ENCODE peak calls at places on chromosomes 6 and 20, in ten cellular contexts. One of them, this sample, is unnamed.

GRCh38 chr20:49883246-49883802 is 32.0 kb downstream of the SPATA2 start:
- DNase-seq in stimulated activated CD4-positive, alpha-beta T cell treated with anti-CD3 and anti-CD28 coated beads, Interleukin-4, amount 100 ng/mL, for 48 hours: no peak
- DNase-seq in anterior cingulate cortex: no peak
- DNase-seq in GM04503: no peak
- DNase-seq in astrocyte of the spinal cord: no peak
- DNase-seq in neural crest cell: no peak
- DNase-seq in activated T-helper 2 cell treated with anti-CD3 and anti-CD28 coated beads, Interferon-gamma antibody, Interleukin-2, Interleukin-4, amounts not matched to agents 10 μg/mL and 5 μg/mL and 100 μg/mL, durations not matched to agents 14 hours and 24 hours and 36 hours: no peak
- DNase-seq in GM12865: no peak
- DNase-seq in effector CD4-positive, alpha-beta T cell: no peak
- DNase-seq in NCI-H1105 treated with DMSO at 0.1 percent for 48 hours: no peak
- DNase-seq in this sample: no peak

GRCh38 chr6:35804996-35805736 is at the start of gene LHFPL5:
- DNase-seq in effector CD4-positive, alpha-beta T cell: peak; percentile 8
- DNase-seq in astrocyte of the spinal cord: peak; percentile 23
- DNase-seq in stimulated activated CD4-positive, alpha-beta T cell treated with anti-CD3 and anti-CD28 coated beads, Interleukin-4, amount 100 ng/mL, for 48 hours: peak; percentile 35
- DNase-seq in GM12865: peak; percentile 30
- DNase-seq in GM04503: no peak
- DNase-seq in NCI-H1105 treated with DMSO at 0.1 percent for 48 hours: peak; percentile 77
- DNase-seq in activated T-helper 2 cell treated with anti-CD3 and anti-CD28 coated beads, Interferon-gamma antibody, Interleukin-2, Interleukin-4, amounts not matched to agents 10 μg/mL and 5 μg/mL and 100 μg/mL, durations not matched to agents 14 hours and 24 hours and 36 hours: peak; percentile 59
- DNase-seq in anterior cingulate cortex: no peak
- DNase-seq in neural crest cell: peak; percentile 72
- DNase-seq in this sample: no peak

GRCh38 chr6:12973302-12973865 is 256.8 kb downstream of the PHACTR1 start:
- DNase-seq in GM12865: no peak
- DNase-seq in neural crest cell: no peak
- DNase-seq in anterior cingulate cortex: no peak
- DNase-seq in effector CD4-positive, alpha-beta T cell: no peak
- DNase-seq in stimulated activated CD4-positive, alpha-beta T cell treated with anti-CD3 and anti-CD28 coated beads, Interleukin-4, amount 100 ng/mL, for 48 hours: no peak
- DNase-seq in NCI-H1105 treated with DMSO at 0.1 percent for 48 hours: no peak
- DNase-seq in GM04503: no peak
- DNase-seq in activated T-helper 2 cell treated with anti-CD3 and anti-CD28 coated beads, Interferon-gamma antibody, Interleukin-2, Interleukin-4, amounts not matched to agents 10 μg/mL and 5 μg/mL and 100 μg/mL, durations not matched to agents 14 hours and 24 hours and 36 hours: no peak
- DNase-seq in astrocyte of the spinal cord: no peak
- DNase-seq in this sample: peak; percentile 6

GRCh38 chr6:167779993-167780655 is 46.6 kb upstream of the AFDN start:
- DNase-seq in GM12865: no peak
- DNase-seq in neural crest cell: no peak
- DNase-seq in astrocyte of the spinal cord: no peak
- DNase-seq in effector CD4-positive, alpha-beta T cell: no peak
- DNase-seq in NCI-H1105 treated with DMSO at 0.1 percent for 48 hours: no peak
- DNase-seq in activated T-helper 2 cell treated with anti-CD3 and anti-CD28 coated beads, Interferon-gamma antibody, Interleukin-2, Interleukin-4, amounts not matched to agents 10 μg/mL and 5 μg/mL and 100 μg/mL, durations not matched to agents 14 hours and 24 hours and 36 hours: no peak
- DNase-seq in anterior cingulate cortex: no peak
- DNase-seq in stimulated activated CD4-positive, alpha-beta T cell treated with anti-CD3 and anti-CD28 coated beads, Interleukin-4, amount 100 ng/mL, for 48 hours: no peak
- DNase-seq in GM04503: no peak
- DNase-seq in this sample: no peak

GRCh38 chr6:88910922-88911778 is 52.3 kb downstream of the RNGTT start:
- DNase-seq in anterior cingulate cortex: no peak
- DNase-seq in GM12865: no peak
- DNase-seq in activated T-helper 2 cell treated with anti-CD3 and anti-CD28 coated beads, Interferon-gamma antibody, Interleukin-2, Interleukin-4, amounts not matched to agents 10 μg/mL and 5 μg/mL and 100 μg/mL, durations not matched to agents 14 hours and 24 hours and 36 hours: no peak
- DNase-seq in NCI-H1105 treated with DMSO at 0.1 percent for 48 hours: no peak
- DNase-seq in effector CD4-positive, alpha-beta T cell: no peak
- DNase-seq in neural crest cell: no peak
- DNase-seq in astrocyte of the spinal cord: peak; percentile 49
- DNase-seq in GM04503: no peak
- DNase-seq in stimulated activated CD4-positive, alpha-beta T cell treated with anti-CD3 and anti-CD28 coated beads, Interleukin-4, amount 100 ng/mL, for 48 hours: no peak
- DNase-seq in this sample: no peak

GRCh38 chr6:127058027-127058426 is 60.4 kb upstream of the RSPO3 start:
- DNase-seq in NCI-H1105 treated with DMSO at 0.1 percent for 48 hours: no peak
- DNase-seq in GM04503: no peak
- DNase-seq in activated T-helper 2 cell treated with anti-CD3 and anti-CD28 coated beads, Interferon-gamma antibody, Interleukin-2, Interleukin-4, amounts not matched to agents 10 μg/mL and 5 μg/mL and 100 μg/mL, durations not matched to agents 14 hours and 24 hours and 36 hours: no peak
- DNase-seq in effector CD4-positive, alpha-beta T cell: no peak
- DNase-seq in anterior cingulate cortex: no peak
- DNase-seq in stimulated activated CD4-positive, alpha-beta T cell treated with anti-CD3 and anti-CD28 coated beads, Interleukin-4, amount 100 ng/mL, for 48 hours: no peak
- DNase-seq in neural crest cell: no peak
- DNase-seq in GM12865: no peak
- DNase-seq in astrocyte of the spinal cord: peak; percentile 56
- DNase-seq in this sample: peak; percentile 65

GRCh38 chr6:44855562-44856494 is 468.3 kb downstream of the CDC5L start:
- DNase-seq in neural crest cell: no peak
- DNase-seq in GM12865: no peak
- DNase-seq in activated T-helper 2 cell treated with anti-CD3 and anti-CD28 coated beads, Interferon-gamma antibody, Interleukin-2, Interleukin-4, amounts not matched to agents 10 μg/mL and 5 μg/mL and 100 μg/mL, durations not matched to agents 14 hours and 24 hours and 36 hours: no peak
- DNase-seq in effector CD4-positive, alpha-beta T cell: no peak
- DNase-seq in stimulated activated CD4-positive, alpha-beta T cell treated with anti-CD3 and anti-CD28 coated beads, Interleukin-4, amount 100 ng/mL, for 48 hours: no peak
- DNase-seq in anterior cingulate cortex: no peak
- DNase-seq in GM04503: peak; percentile 57
- DNase-seq in NCI-H1105 treated with DMSO at 0.1 percent for 48 hours: peak; percentile 49
- DNase-seq in astrocyte of the spinal cord: peak; percentile 86
- DNase-seq in this sample: peak; percentile 90

GRCh38 chr20:50244352-50245149 is 53.9 kb downstream of the CEBPB start:
- DNase-seq in anterior cingulate cortex: no peak
- DNase-seq in astrocyte of the spinal cord: no peak
- DNase-seq in GM04503: no peak
- DNase-seq in neural crest cell: no peak
- DNase-seq in NCI-H1105 treated with DMSO at 0.1 percent for 48 hours: no peak
- DNase-seq in activated T-helper 2 cell treated with anti-CD3 and anti-CD28 coated beads, Interferon-gamma antibody, Interleukin-2, Interleukin-4, amounts not matched to agents 10 μg/mL and 5 μg/mL and 100 μg/mL, durations not matched to agents 14 hours and 24 hours and 36 hours: no peak
- DNase-seq in effector CD4-positive, alpha-beta T cell: no peak
- DNase-seq in GM12865: no peak
- DNase-seq in stimulated activated CD4-positive, alpha-beta T cell treated with anti-CD3 and anti-CD28 coated beads, Interleukin-4, amount 100 ng/mL, for 48 hours: no peak
- DNase-seq in this sample: no peak

GRCh38 chr20:10558635-10559187 is 115.1 kb downstream of the JAG1 start:
- DNase-seq in anterior cingulate cortex: no peak
- DNase-seq in stimulated activated CD4-positive, alpha-beta T cell treated with anti-CD3 and anti-CD28 coated beads, Interleukin-4, amount 100 ng/mL, for 48 hours: no peak
- DNase-seq in effector CD4-positive, alpha-beta T cell: no peak
- DNase-seq in activated T-helper 2 cell treated with anti-CD3 and anti-CD28 coated beads, Interferon-gamma antibody, Interleukin-2, Interleukin-4, amounts not matched to agents 10 μg/mL and 5 μg/mL and 100 μg/mL, durations not matched to agents 14 hours and 24 hours and 36 hours: peak; percentile 50
- DNase-seq in GM12865: peak; percentile 84
- DNase-seq in neural crest cell: no peak
- DNase-seq in astrocyte of the spinal cord: peak; percentile 92
- DNase-seq in NCI-H1105 treated with DMSO at 0.1 percent for 48 hours: no peak
- DNase-seq in GM04503: peak; percentile 73
- DNase-seq in this sample: peak; percentile 85

GRCh38 chr6:30942338-30943060 is 1.7 kb downstream of the MUCL3 start:
- DNase-seq in anterior cingulate cortex: no peak
- DNase-seq in GM04503: peak; percentile 45
- DNase-seq in neural crest cell: peak; percentile 70
- DNase-seq in activated T-helper 2 cell treated with anti-CD3 and anti-CD28 coated beads, Interferon-gamma antibody, Interleukin-2, Interleukin-4, amounts not matched to agents 10 μg/mL and 5 μg/mL and 100 μg/mL, durations not matched to agents 14 hours and 24 hours and 36 hours: no peak
- DNase-seq in astrocyte of the spinal cord: peak; percentile 71
- DNase-seq in effector CD4-positive, alpha-beta T cell: no peak
- DNase-seq in stimulated activated CD4-positive, alpha-beta T cell treated with anti-CD3 and anti-CD28 coated beads, Interleukin-4, amount 100 ng/mL, for 48 hours: no peak
- DNase-seq in NCI-H1105 treated with DMSO at 0.1 percent for 48 hours: no peak
- DNase-seq in GM12865: no peak
- DNase-seq in this sample: peak; percentile 90

GRCh38 chr20:10909803-10910202 is 236.0 kb upstream of the JAG1 start:
- DNase-seq in astrocyte of the spinal cord: no peak
- DNase-seq in GM12865: no peak
- DNase-seq in NCI-H1105 treated with DMSO at 0.1 percent for 48 hours: no peak
- DNase-seq in effector CD4-positive, alpha-beta T cell: no peak
- DNase-seq in GM04503: no peak
- DNase-seq in activated T-helper 2 cell treated with anti-CD3 and anti-CD28 coated beads, Interferon-gamma antibody, Interleukin-2, Interleukin-4, amounts not matched to agents 10 μg/mL and 5 μg/mL and 100 μg/mL, durations not matched to agents 14 hours and 24 hours and 36 hours: no peak
- DNase-seq in neural crest cell: no peak
- DNase-seq in stimulated activated CD4-positive, alpha-beta T cell treated with anti-CD3 and anti-CD28 coated beads, Interleukin-4, amount 100 ng/mL, for 48 hours: no peak
- DNase-seq in anterior cingulate cortex: no peak
- DNase-seq in this sample: no peak

GRCh38 chr6:154930490-154930889 is 64.6 kb upstream of the TIAM2 start:
- DNase-seq in activated T-helper 2 cell treated with anti-CD3 and anti-CD28 coated beads, Interferon-gamma antibody, Interleukin-2, Interleukin-4, amounts not matched to agents 10 μg/mL and 5 μg/mL and 100 μg/mL, durations not matched to agents 14 hours and 24 hours and 36 hours: no peak
- DNase-seq in astrocyte of the spinal cord: no peak
- DNase-seq in GM04503: no peak
- DNase-seq in neural crest cell: no peak
- DNase-seq in GM12865: no peak
- DNase-seq in NCI-H1105 treated with DMSO at 0.1 percent for 48 hours: no peak
- DNase-seq in anterior cingulate cortex: no peak
- DNase-seq in effector CD4-positive, alpha-beta T cell: no peak
- DNase-seq in stimulated activated CD4-positive, alpha-beta T cell treated with anti-CD3 and anti-CD28 coated beads, Interleukin-4, amount 100 ng/mL, for 48 hours: no peak
- DNase-seq in this sample: no peak

GRCh38 chr20:39823239-39823638 is 861.1 kb downstream of the DHX35 start:
- DNase-seq in stimulated activated CD4-positive, alpha-beta T cell treated with anti-CD3 and anti-CD28 coated beads, Interleukin-4, amount 100 ng/mL, for 48 hours: no peak
- DNase-seq in effector CD4-positive, alpha-beta T cell: no peak
- DNase-seq in activated T-helper 2 cell treated with anti-CD3 and anti-CD28 coated beads, Interferon-gamma antibody, Interleukin-2, Interleukin-4, amounts not matched to agents 10 μg/mL and 5 μg/mL and 100 μg/mL, durations not matched to agents 14 hours and 24 hours and 36 hours: no peak
- DNase-seq in astrocyte of the spinal cord: peak; percentile 96
- DNase-seq in neural crest cell: no peak
- DNase-seq in NCI-H1105 treated with DMSO at 0.1 percent for 48 hours: no peak
- DNase-seq in GM04503: peak; percentile 86
- DNase-seq in GM12865: no peak
- DNase-seq in anterior cingulate cortex: no peak
- DNase-seq in this sample: peak; percentile 52

GRCh38 chr6:44080561-44081521 is 46.4 kb downstream of the MRPL14 start:
- DNase-seq in stimulated activated CD4-positive, alpha-beta T cell treated with anti-CD3 and anti-CD28 coated beads, Interleukin-4, amount 100 ng/mL, for 48 hours: no peak
- DNase-seq in neural crest cell: no peak
- DNase-seq in effector CD4-positive, alpha-beta T cell: no peak
- DNase-seq in GM12865: peak; percentile 49
- DNase-seq in anterior cingulate cortex: no peak
- DNase-seq in NCI-H1105 treated with DMSO at 0.1 percent for 48 hours: no peak
- DNase-seq in astrocyte of the spinal cord: no peak
- DNase-seq in activated T-helper 2 cell treated with anti-CD3 and anti-CD28 coated beads, Interferon-gamma antibody, Interleukin-2, Interleukin-4, amounts not matched to agents 10 μg/mL and 5 μg/mL and 100 μg/mL, durations not matched to agents 14 hours and 24 hours and 36 hours: no peak
- DNase-seq in GM04503: no peak
- DNase-seq in this sample: no peak

GRCh38 chr6:34248198-34248726 is 544 bp downstream of the SMIM29 start:
- DNase-seq in neural crest cell: peak; percentile 34
- DNase-seq in anterior cingulate cortex: peak; percentile 61
- DNase-seq in effector CD4-positive, alpha-beta T cell: peak; percentile 35
- DNase-seq in GM04503: no peak
- DNase-seq in astrocyte of the spinal cord: no peak
- DNase-seq in stimulated activated CD4-positive, alpha-beta T cell treated with anti-CD3 and anti-CD28 coated beads, Interleukin-4, amount 100 ng/mL, for 48 hours: no peak
- DNase-seq in GM12865: peak; percentile 64
- DNase-seq in NCI-H1105 treated with DMSO at 0.1 percent for 48 hours: peak; percentile 10
- DNase-seq in activated T-helper 2 cell treated with anti-CD3 and anti-CD28 coated beads, Interferon-gamma antibody, Interleukin-2, Interleukin-4, amounts not matched to agents 10 μg/mL and 5 μg/mL and 100 μg/mL, durations not matched to agents 14 hours and 24 hours and 36 hours: peak; percentile 46
- DNase-seq in this sample: no peak

GRCh38 chr6:100730581-100730980 is 150.5 kb downstream of the ASCC3 start:
- DNase-seq in NCI-H1105 treated with DMSO at 0.1 percent for 48 hours: no peak
- DNase-seq in stimulated activated CD4-positive, alpha-beta T cell treated with anti-CD3 and anti-CD28 coated beads, Interleukin-4, amount 100 ng/mL, for 48 hours: no peak
- DNase-seq in anterior cingulate cortex: no peak
- DNase-seq in astrocyte of the spinal cord: no peak
- DNase-seq in effector CD4-positive, alpha-beta T cell: no peak
- DNase-seq in GM04503: no peak
- DNase-seq in neural crest cell: no peak
- DNase-seq in activated T-helper 2 cell treated with anti-CD3 and anti-CD28 coated beads, Interferon-gamma antibody, Interleukin-2, Interleukin-4, amounts not matched to agents 10 μg/mL and 5 μg/mL and 100 μg/mL, durations not matched to agents 14 hours and 24 hours and 36 hours: no peak
- DNase-seq in GM12865: no peak
- DNase-seq in this sample: no peak

GRCh38 chr6:42029881-42030280 is 20.4 kb upstream of the TAF8 start:
- DNase-seq in stimulated activated CD4-positive, alpha-beta T cell treated with anti-CD3 and anti-CD28 coated beads, Interleukin-4, amount 100 ng/mL, for 48 hours: no peak
- DNase-seq in NCI-H1105 treated with DMSO at 0.1 percent for 48 hours: no peak
- DNase-seq in GM12865: no peak
- DNase-seq in astrocyte of the spinal cord: no peak
- DNase-seq in neural crest cell: no peak
- DNase-seq in GM04503: no peak
- DNase-seq in anterior cingulate cortex: no peak
- DNase-seq in activated T-helper 2 cell treated with anti-CD3 and anti-CD28 coated beads, Interferon-gamma antibody, Interleukin-2, Interleukin-4, amounts not matched to agents 10 μg/mL and 5 μg/mL and 100 μg/mL, durations not matched to agents 14 hours and 24 hours and 36 hours: no peak
- DNase-seq in effector CD4-positive, alpha-beta T cell: no peak
- DNase-seq in this sample: no peak

GRCh38 chr6:4506221-4506620 is 270.0 kb upstream of the CDYL start:
- DNase-seq in stimulated activated CD4-positive, alpha-beta T cell treated with anti-CD3 and anti-CD28 coated beads, Interleukin-4, amount 100 ng/mL, for 48 hours: no peak
- DNase-seq in effector CD4-positive, alpha-beta T cell: no peak
- DNase-seq in activated T-helper 2 cell treated with anti-CD3 and anti-CD28 coated beads, Interferon-gamma antibody, Interleukin-2, Interleukin-4, amounts not matched to agents 10 μg/mL and 5 μg/mL and 100 μg/mL, durations not matched to agents 14 hours and 24 hours and 36 hours: no peak
- DNase-seq in anterior cingulate cortex: no peak
- DNase-seq in neural crest cell: no peak
- DNase-seq in GM12865: no peak
- DNase-seq in astrocyte of the spinal cord: no peak
- DNase-seq in GM04503: no peak
- DNase-seq in NCI-H1105 treated with DMSO at 0.1 percent for 48 hours: no peak
- DNase-seq in this sample: no peak

GRCh38 chr20:35003211-35004031 is 47.8 kb downstream of the MYH7B start:
- DNase-seq in activated T-helper 2 cell treated with anti-CD3 and anti-CD28 coated beads, Interferon-gamma antibody, Interleukin-2, Interleukin-4, amounts not matched to agents 10 μg/mL and 5 μg/mL and 100 μg/mL, durations not matched to agents 14 hours and 24 hours and 36 hours: no peak
- DNase-seq in GM12865: no peak
- DNase-seq in neural crest cell: no peak
- DNase-seq in stimulated activated CD4-positive, alpha-beta T cell treated with anti-CD3 and anti-CD28 coated beads, Interleukin-4, amount 100 ng/mL, for 48 hours: no peak
- DNase-seq in astrocyte of the spinal cord: no peak
- DNase-seq in NCI-H1105 treated with DMSO at 0.1 percent for 48 hours: no peak
- DNase-seq in effector CD4-positive, alpha-beta T cell: no peak
- DNase-seq in anterior cingulate cortex: no peak
- DNase-seq in GM04503: no peak
- DNase-seq in this sample: no peak

GRCh38 chr6:40891686-40892085 is 147.3 kb downstream of the UNC5CL start:
- DNase-seq in astrocyte of the spinal cord: no peak
- DNase-seq in neural crest cell: no peak
- DNase-seq in effector CD4-positive, alpha-beta T cell: no peak
- DNase-seq in activated T-helper 2 cell treated with anti-CD3 and anti-CD28 coated beads, Interferon-gamma antibody, Interleukin-2, Interleukin-4, amounts not matched to agents 10 μg/mL and 5 μg/mL and 100 μg/mL, durations not matched to agents 14 hours and 24 hours and 36 hours: no peak
- DNase-seq in GM04503: no peak
- DNase-seq in GM12865: no peak
- DNase-seq in NCI-H1105 treated with DMSO at 0.1 percent for 48 hours: no peak
- DNase-seq in anterior cingulate cortex: no peak
- DNase-seq in stimulated activated CD4-positive, alpha-beta T cell treated with anti-CD3 and anti-CD28 coated beads, Interleukin-4, amount 100 ng/mL, for 48 hours: no peak
- DNase-seq in this sample: no peak

GRCh38 chr6:12844284-12845223 is 128.0 kb downstream of the PHACTR1 start:
- DNase-seq in NCI-H1105 treated with DMSO at 0.1 percent for 48 hours: peak; percentile 47
- DNase-seq in neural crest cell: no peak
- DNase-seq in astrocyte of the spinal cord: peak; percentile 16
- DNase-seq in activated T-helper 2 cell treated with anti-CD3 and anti-CD28 coated beads, Interferon-gamma antibody, Interleukin-2, Interleukin-4, amounts not matched to agents 10 μg/mL and 5 μg/mL and 100 μg/mL, durations not matched to agents 14 hours and 24 hours and 36 hours: no peak
- DNase-seq in anterior cingulate cortex: peak; percentile 0
- DNase-seq in stimulated activated CD4-positive, alpha-beta T cell treated with anti-CD3 and anti-CD28 coated beads, Interleukin-4, amount 100 ng/mL, for 48 hours: no peak
- DNase-seq in effector CD4-positive, alpha-beta T cell: no peak
- DNase-seq in GM04503: no peak
- DNase-seq in GM12865: peak; percentile 45
- DNase-seq in this sample: peak; percentile 47

GRCh38 chr20:18314786-18315406 is 26.6 kb downstream of the ZNF133 start:
- DNase-seq in NCI-H1105 treated with DMSO at 0.1 percent for 48 hours: no peak
- DNase-seq in anterior cingulate cortex: no peak
- DNase-seq in GM04503: peak; percentile 31
- DNase-seq in GM12865: no peak
- DNase-seq in effector CD4-positive, alpha-beta T cell: no peak
- DNase-seq in activated T-helper 2 cell treated with anti-CD3 and anti-CD28 coated beads, Interferon-gamma antibody, Interleukin-2, Interleukin-4, amounts not matched to agents 10 μg/mL and 5 μg/mL and 100 μg/mL, durations not matched to agents 14 hours and 24 hours and 36 hours: no peak
- DNase-seq in astrocyte of the spinal cord: peak; percentile 69
- DNase-seq in neural crest cell: no peak
- DNase-seq in stimulated activated CD4-positive, alpha-beta T cell treated with anti-CD3 and anti-CD28 coated beads, Interleukin-4, amount 100 ng/mL, for 48 hours: no peak
- DNase-seq in this sample: peak; percentile 77

GRCh38 chr20:44004306-44004915 is 89.8 kb downstream of the TOX2 start:
- DNase-seq in GM04503: no peak
- DNase-seq in neural crest cell: no peak
- DNase-seq in anterior cingulate cortex: no peak
- DNase-seq in astrocyte of the spinal cord: no peak
- DNase-seq in NCI-H1105 treated with DMSO at 0.1 percent for 48 hours: no peak
- DNase-seq in effector CD4-positive, alpha-beta T cell: no peak
- DNase-seq in activated T-helper 2 cell treated with anti-CD3 and anti-CD28 coated beads, Interferon-gamma antibody, Interleukin-2, Interleukin-4, amounts not matched to agents 10 μg/mL and 5 μg/mL and 100 μg/mL, durations not matched to agents 14 hours and 24 hours and 36 hours: no peak
- DNase-seq in stimulated activated CD4-positive, alpha-beta T cell treated with anti-CD3 and anti-CD28 coated beads, Interleukin-4, amount 100 ng/mL, for 48 hours: no peak
- DNase-seq in GM12865: no peak
- DNase-seq in this sample: no peak

GRCh38 chr20:62015445-62016288 is 50.0 kb downstream of the TAF4 start:
- DNase-seq in astrocyte of the spinal cord: no peak
- DNase-seq in NCI-H1105 treated with DMSO at 0.1 percent for 48 hours: no peak
- DNase-seq in stimulated activated CD4-positive, alpha-beta T cell treated with anti-CD3 and anti-CD28 coated beads, Interleukin-4, amount 100 ng/mL, for 48 hours: no peak
- DNase-seq in GM12865: no peak
- DNase-seq in effector CD4-positive, alpha-beta T cell: no peak
- DNase-seq in anterior cingulate cortex: no peak
- DNase-seq in activated T-helper 2 cell treated with anti-CD3 and anti-CD28 coated beads, Interferon-gamma antibody, Interleukin-2, Interleukin-4, amounts not matched to agents 10 μg/mL and 5 μg/mL and 100 μg/mL, durations not matched to agents 14 hours and 24 hours and 36 hours: no peak
- DNase-seq in GM04503: no peak
- DNase-seq in neural crest cell: no peak
- DNase-seq in this sample: no peak

GRCh38 chr6:130309028-130309427 is 56.8 kb upstream of the TMEM200A start:
- DNase-seq in astrocyte of the spinal cord: no peak
- DNase-seq in neural crest cell: no peak
- DNase-seq in GM04503: no peak
- DNase-seq in activated T-helper 2 cell treated with anti-CD3 and anti-CD28 coated beads, Interferon-gamma antibody, Interleukin-2, Interleukin-4, amounts not matched to agents 10 μg/mL and 5 μg/mL and 100 μg/mL, durations not matched to agents 14 hours and 24 hours and 36 hours: no peak
- DNase-seq in GM12865: no peak
- DNase-seq in NCI-H1105 treated with DMSO at 0.1 percent for 48 hours: no peak
- DNase-seq in effector CD4-positive, alpha-beta T cell: no peak
- DNase-seq in stimulated activated CD4-positive, alpha-beta T cell treated with anti-CD3 and anti-CD28 coated beads, Interleukin-4, amount 100 ng/mL, for 48 hours: no peak
- DNase-seq in anterior cingulate cortex: no peak
- DNase-seq in this sample: no peak

GRCh38 chr6:114762145-114762544 is 419.3 kb upstream of the HS3ST5 start:
- DNase-seq in NCI-H1105 treated with DMSO at 0.1 percent for 48 hours: no peak
- DNase-seq in anterior cingulate cortex: no peak
- DNase-seq in activated T-helper 2 cell treated with anti-CD3 and anti-CD28 coated beads, Interferon-gamma antibody, Interleukin-2, Interleukin-4, amounts not matched to agents 10 μg/mL and 5 μg/mL and 100 μg/mL, durations not matched to agents 14 hours and 24 hours and 36 hours: no peak
- DNase-seq in GM04503: no peak
- DNase-seq in neural crest cell: no peak
- DNase-seq in astrocyte of the spinal cord: no peak
- DNase-seq in effector CD4-positive, alpha-beta T cell: no peak
- DNase-seq in stimulated activated CD4-positive, alpha-beta T cell treated with anti-CD3 and anti-CD28 coated beads, Interleukin-4, amount 100 ng/mL, for 48 hours: no peak
- DNase-seq in GM12865: no peak
- DNase-seq in this sample: no peak

GRCh38 chr6:170057034-170057734 is 233.7 kb downstream of the DLL1 start:
- DNase-seq in activated T-helper 2 cell treated with anti-CD3 and anti-CD28 coated beads, Interferon-gamma antibody, Interleukin-2, Interleukin-4, amounts not matched to agents 10 μg/mL and 5 μg/mL and 100 μg/mL, durations not matched to agents 14 hours and 24 hours and 36 hours: no peak
- DNase-seq in astrocyte of the spinal cord: no peak
- DNase-seq in stimulated activated CD4-positive, alpha-beta T cell treated with anti-CD3 and anti-CD28 coated beads, Interleukin-4, amount 100 ng/mL, for 48 hours: no peak
- DNase-seq in effector CD4-positive, alpha-beta T cell: no peak
- DNase-seq in NCI-H1105 treated with DMSO at 0.1 percent for 48 hours: no peak
- DNase-seq in GM04503: no peak
- DNase-seq in GM12865: no peak
- DNase-seq in anterior cingulate cortex: no peak
- DNase-seq in neural crest cell: no peak
- DNase-seq in this sample: no peak

GRCh38 chr6:37207903-37208456 is 38.0 kb downstream of the PIM1 start:
- DNase-seq in neural crest cell: peak; percentile 65
- DNase-seq in activated T-helper 2 cell treated with anti-CD3 and anti-CD28 coated beads, Interferon-gamma antibody, Interleukin-2, Interleukin-4, amounts not matched to agents 10 μg/mL and 5 μg/mL and 100 μg/mL, durations not matched to agents 14 hours and 24 hours and 36 hours: peak; percentile 85
- DNase-seq in astrocyte of the spinal cord: peak; percentile 78
- DNase-seq in effector CD4-positive, alpha-beta T cell: peak; percentile 86
- DNase-seq in GM12865: peak; percentile 89
- DNase-seq in anterior cingulate cortex: peak; percentile 10
- DNase-seq in GM04503: no peak
- DNase-seq in NCI-H1105 treated with DMSO at 0.1 percent for 48 hours: peak; percentile 68
- DNase-seq in stimulated activated CD4-positive, alpha-beta T cell treated with anti-CD3 and anti-CD28 coated beads, Interleukin-4, amount 100 ng/mL, for 48 hours: peak; percentile 86
- DNase-seq in this sample: peak; percentile 89